ENCODE peak calls at places on chromosomes 3 and 15, in five cellular contexts. N, Z, B, C and A are unnamed samples.

GRCh38 chr15:83380682-83381081 is 66.5 kb upstream of the SH3GL3 start:
- DNase-seq in B (peak), C (peak), N (no peak), Z (peak), A (peak)

GRCh38 chr15:25333049-25333448 is 105.8 kb downstream of the UBE3A start:
- DNase-seq in B (peak), C (no peak), N (no peak), Z (no peak), A (no peak)

GRCh38 chr3:78494831-78495230 is 1273.0 kb downstream of the ROBO1 start:
- DNase-seq in N (no peak), C (no peak), B (no peak), Z (no peak), A (no peak)

GRCh38 chr3:71576966-71577459 is 6.5 kb downstream of the FOXP1 start:
- DNase-seq in Z (no peak), N (no peak), B (no peak), C (no peak), A (no peak)

GRCh38 chr3:125146601-125147490 is 65.7 kb downstream of the SLC12A8 start:
- DNase-seq in Z (no peak), B (no peak), C (no peak), N (no peak), A (no peak)

GRCh38 chr3:89059201-89059600 is 48.2 kb upstream of the EPHA3 start:
- DNase-seq in C (no peak), B (no peak), N (no peak), Z (no peak), A (no peak)

GRCh38 chr3:170475091-170475705 is 56.5 kb downstream of the CLDN11 start:
- DNase-seq in Z (no peak), C (no peak), B (no peak), N (no peak), A (no peak)

GRCh38 chr15:71448688-71449114 is 333.4 kb downstream of the THSD4 start:
- DNase-seq in B (peak), N (peak), C (peak), Z (peak), A (peak)

GRCh38 chr3:175746308-175746707 is 887.2 kb downstream of the NAALADL2 start:
- DNase-seq in Z (no peak), N (no peak), B (no peak), C (no peak), A (no peak)

GRCh38 chr3:163916596-163917560 is 1161.4 kb downstream of the SI start:
- DNase-seq in C (no peak), B (peak), Z (peak), N (no peak), A (peak)